ENCODE peak calls at places on chromosomes 7 and 10, in four cellular contexts. Z is ovary, A is lower lobe of right lung, M is H1. O is an unnamed sample. For H3K36me3 and H3K27me3, the result is how much of the 10 kb centered on the place peaks cover.

GRCh38 chr7:17681965-17682364 is 258.3 kb downstream of the SNX13 start:
- DNase-seq in A (no peak), M (no peak), Z (no peak), O (no peak)

GRCh38 chr10:72086466-72087391 is 1.6 kb downstream of the SPOCK2 start:
- DNase-seq in Z (no peak), A (peak), M (peak), O (no peak)

GRCh38 chr7:127976056-127976455 is 55.2 kb downstream of the LRRC4 start:
- DNase-seq in M (no peak), Z (no peak), A (no peak), O (no peak)

GRCh38 chr7:69123003-69123402 is 475.3 kb upstream of the AUTS2 start:
- DNase-seq in Z (no peak), A (no peak), M (no peak), O (no peak)

GRCh38 chr7:78020131-78020873 is 221.7 kb downstream of the PHTF2 start:
- DNase-seq in Z (peak), A (no peak), M (peak), O (no peak)

GRCh38 chr10:132469197-132469942 is 68.2 kb upstream of the INPP5A start:
- DNase-seq in M (no peak), Z (peak), A (peak), O (no peak)

GRCh38 chr7:44244282-44244681 is 43.5 kb downstream of the YKT6 start:
- DNase-seq in Z (no peak), M (peak), A (no peak), O (no peak)

GRCh38 chr7:27750336-27750735 is 10.4 kb downstream of the TAX1BP1 start:
- DNase-seq in Z (no peak), M (no peak), A (no peak), O (no peak)

GRCh38 chr7:122896509-122896908 is 10.2 kb upstream of the CADPS2 start:
- DNase-seq in Z (no peak), M (no peak), A (no peak), O (no peak)

DNA sequence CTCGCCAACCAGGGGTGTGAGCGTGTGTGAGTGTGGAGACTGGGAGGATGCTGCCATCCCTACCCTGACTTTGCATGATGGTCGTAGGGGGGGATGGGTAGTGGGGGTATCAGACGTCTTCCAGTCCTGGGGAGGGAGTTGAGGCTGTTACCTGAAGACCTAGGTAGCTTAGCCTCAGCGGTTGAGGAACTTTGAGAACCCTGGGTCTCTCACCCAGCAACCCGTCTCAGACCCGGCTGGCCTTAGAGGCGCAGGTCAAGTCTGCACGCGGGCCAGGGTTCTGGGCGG is 2.7 kb downstream of the SLC4A2 start:
- DNase-seq in M (no peak), A (no peak), Z (no peak), O (no peak)
- H3K36me3 ChIP-seq in M (under half), A (under half), Z (under half), O (under half)

GRCh38 chr10:88979153-88979562 is 11.4 kb upstream of the FAS start:
- DNase-seq in M (no peak), Z (peak), A (no peak), O (no peak)

GRCh38 chr10:88980836-88981235 is 9.8 kb upstream of the FAS start:
- DNase-seq in Z (peak), M (no peak), A (no peak), O (no peak)

GRCh38 chr10:88980247-88980646 is 10.4 kb upstream of the FAS start:
- DNase-seq in Z (no peak), A (no peak), M (no peak), O (no peak)

GRCh38 chr10:88978463-88978862 is 12.1 kb upstream of the FAS start:
- DNase-seq in M (no peak), Z (no peak), A (no peak), O (no peak)

GRCh38 chr10:88979603-88980002 is 11.0 kb upstream of the FAS start:
- DNase-seq in M (no peak), Z (no peak), A (no peak), O (no peak)
- H3K27ac ChIP-seq in M (no peak), Z (peak), A (peak), O (no peak)

DNA sequence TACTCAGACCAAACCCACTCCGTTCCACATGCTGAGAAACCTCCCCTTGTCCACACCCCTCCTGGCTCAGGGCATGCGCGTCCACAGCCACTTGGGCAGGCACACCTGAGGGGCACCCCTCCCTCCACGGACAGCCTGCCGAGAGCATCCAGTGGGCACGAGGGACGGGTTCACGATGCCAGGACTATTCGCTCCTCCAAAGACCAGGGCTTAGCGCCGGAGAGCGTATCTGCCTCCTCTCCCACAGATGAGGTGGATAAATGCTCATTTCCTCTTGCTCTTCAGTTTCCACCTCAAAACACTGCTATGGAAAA is 204.4 kb downstream of the DNAJB6 start:
- DNase-seq in A (no peak), Z (no peak), M (no peak), O (no peak)
- H3K27me3 ChIP-seq in A (under half), Z (under half), M (under half), O (under half)

DNA sequence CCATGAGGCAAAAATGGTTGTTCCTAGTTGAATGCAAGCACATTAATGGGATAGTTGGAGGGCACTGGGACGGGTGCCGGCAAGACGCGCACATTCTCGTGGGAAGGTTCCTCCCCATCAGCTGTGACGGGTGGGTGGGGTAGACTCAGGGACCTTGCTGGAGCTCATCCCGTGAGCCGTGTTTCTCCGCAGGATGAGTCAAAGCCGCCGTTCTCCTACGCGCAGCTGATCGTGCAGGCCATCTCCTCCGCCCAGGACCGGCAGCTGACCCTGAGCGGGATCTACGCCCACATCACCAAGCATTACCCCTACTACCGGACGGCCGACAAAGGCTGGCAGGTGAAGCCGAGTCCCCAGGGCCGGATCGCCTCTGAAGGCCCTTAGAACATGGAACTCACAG is 20.4 kb upstream of the AP5Z1 start:
- DNase-seq in M (no peak), Z (no peak), A (no peak), O (no peak)
- H3K36me3 ChIP-seq in M (under half), Z (under half), A (half or more), O (under half)

GRCh38 chr10:78264361-78264760 is 230.7 kb downstream of the RPS24 start:
- DNase-seq in Z (no peak), M (no peak), A (no peak), O (no peak)
- H3K27ac ChIP-seq in Z (no peak), M (no peak), A (no peak), O (no peak)

DNA sequence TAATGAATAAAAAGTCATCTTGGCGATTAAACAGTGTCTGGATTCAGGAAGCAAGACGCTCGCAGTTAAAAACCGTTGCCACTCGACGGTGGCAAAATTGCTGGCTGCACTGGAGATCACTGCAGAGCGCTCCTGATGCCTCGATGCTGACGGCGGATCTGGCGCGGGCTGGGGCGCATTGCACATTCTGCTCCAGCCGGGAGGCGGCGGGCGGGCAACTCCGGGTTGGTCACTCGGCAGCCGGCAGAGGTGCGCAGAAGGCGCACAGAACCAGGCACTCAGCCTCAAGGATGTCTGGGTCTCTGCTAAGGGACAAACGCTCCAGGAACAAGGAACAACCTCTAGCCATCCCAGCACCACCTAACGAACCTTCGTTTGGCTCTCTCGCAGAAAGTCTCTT is 254.5 kb downstream of the OTUD1 start:
- DNase-seq in M (peak), Z (no peak), A (peak), O (no peak)
- H3K27me3 ChIP-seq in M (under half), Z (under half), A (half or more), O (under half)

O was measured in iPS DF 6.9.